ENCODE peak calls at places on chromosomes 16 and 17, in four cellular contexts. H is progenitor cell of endocrine pancreas, Y is cardiac fibroblast, O is B cell. W is an unnamed sample.

GRCh38 chr17:41865596-41865893 is 322 bp upstream of the KLHL11 start:
- DNase-seq in H (no peak), Y (no peak), O (no peak), W (no peak)

GRCh38 chr17:72588561-72588960 is 467.7 kb downstream of the SOX9 start:
- DNase-seq in H (no peak), Y (peak; percentile 24), O (no peak), W (no peak)

GRCh38 chr16:67917140-67917851 is 14.4 kb downstream of the CTRL start:
- DNase-seq in H (no peak), Y (no peak), O (no peak), W (no peak)

GRCh38 chr17:49976163-49976827 is 7.3 kb downstream of the DLX4 start:
- DNase-seq in H (no peak), Y (no peak), O (no peak), W (no peak)

GRCh38 chr17:28398280-28398981 is 7.6 kb downstream of the SLC46A1 start:
- DNase-seq in H (no peak), Y (peak; percentile 15), O (no peak), W (no peak)

GRCh38 chr16:17453365-17454122 is 17.2 kb downstream of the XYLT1 start:
- DNase-seq in H (no peak), Y (no peak), O (no peak), W (no peak)

GRCh38 chr16:85919271-85920267 is 20.6 kb downstream of the IRF8 start:
- DNase-seq in H (no peak), Y (no peak), O (no peak), W (no peak)

GRCh38 chr16:20910781-20911321 is 10.3 kb downstream of the LYRM1 start:
- DNase-seq in H (no peak), Y (peak; percentile 96), O (no peak), W (no peak)

GRCh38 chr16:27432600-27432957 is 30.6 kb downstream of the IL21R start:
- DNase-seq in H (peak; percentile 6), Y (peak; percentile 58), O (peak; percentile 20), W (peak; percentile 17)

GRCh38 chr16:84806256-84806889 is 13.4 kb upstream of the CRISPLD2 start:
- DNase-seq in H (no peak), Y (peak; percentile 90), O (no peak), W (peak; percentile 89)

GRCh38 chr16:30758988-30759461 is 2.8 kb downstream of the CFAP119 start:
- DNase-seq in H (no peak), Y (no peak), O (no peak), W (peak; percentile 69)

GRCh38 chr17:72726936-72727335 is 365.6 kb downstream of the SLC39A11 start:
- DNase-seq in H (no peak), Y (peak; percentile 10), O (peak; percentile 56), W (no peak)

GRCh38 chr17:969767-970387 is 9.7 kb downstream of the NXN start:
- DNase-seq in H (no peak), Y (no peak), O (no peak), W (no peak)

GRCh38 chr16:66910175-66910940 is 8.3 kb downstream of the CDH16 start:
- DNase-seq in H (no peak), Y (no peak), O (no peak), W (peak; percentile 38)

GRCh38 chr16:27245276-27246231 is 23.0 kb downstream of the NSMCE1 start:
- DNase-seq in H (no peak), Y (peak; percentile 92), O (no peak), W (no peak)

GRCh38 chr17:81490599-81490992 is 22.0 kb downstream of the ACTG1 start:
- DNase-seq in H (no peak), Y (no peak), O (no peak), W (no peak)
- TF ChIP-seq CTCF in H (no peak), Y (no peak), O (no peak), W (no peak)

DNA sequence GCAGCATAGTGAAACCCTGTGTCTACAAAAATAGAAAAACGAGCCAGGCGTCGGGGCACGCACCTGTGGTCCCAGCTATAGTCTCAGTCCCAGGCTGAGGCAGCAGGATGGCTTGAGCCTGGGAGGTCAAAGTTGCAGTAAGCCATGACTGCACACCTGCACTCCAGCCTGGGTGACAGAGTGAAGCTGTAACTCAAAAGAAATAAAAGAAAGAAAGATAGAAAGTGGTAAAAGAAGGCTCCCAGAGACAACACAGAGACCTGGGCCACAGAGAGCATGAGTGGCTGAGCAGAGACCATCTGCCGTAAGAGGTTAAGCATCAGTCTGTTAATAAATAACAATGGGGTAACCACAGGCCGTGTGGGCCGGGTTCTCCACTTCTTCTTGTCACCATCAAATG is 15.3 kb upstream of the HEXD start:
- DNase-seq in H (no peak), Y (no peak), O (no peak), W (no peak)
- TF ChIP-seq CTCF in H (no peak), Y (no peak), O (no peak), W (no peak)

GRCh38 chr17:17950806-17951205 is 21.4 kb downstream of the TOM1L2 start:
- DNase-seq in H (no peak), Y (no peak), O (no peak), W (no peak)
- TF ChIP-seq CTCF in H (peak; percentile 29), Y (peak; percentile 8), O (no peak), W (no peak)

DNA sequence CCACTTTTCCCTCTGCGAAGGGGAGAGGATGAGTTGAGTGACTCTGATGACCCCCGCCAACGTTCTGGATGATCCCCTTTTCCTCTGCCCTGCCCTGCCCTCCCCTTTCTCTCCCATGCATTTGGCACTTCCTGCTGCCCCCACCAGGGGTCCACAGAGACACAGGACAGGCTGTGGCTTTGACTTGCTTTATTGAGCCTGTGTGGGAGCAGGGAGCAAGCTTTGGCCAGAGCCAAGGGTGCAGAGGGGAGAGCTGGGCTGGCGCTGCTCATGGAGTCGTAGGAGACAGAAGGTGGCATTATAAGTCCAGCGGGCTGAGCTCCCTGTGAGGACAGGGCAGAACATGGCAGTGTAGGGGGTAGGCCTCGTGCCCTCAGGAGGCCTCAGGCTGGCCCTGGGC is 1.6 kb downstream of the PPY start:
- DNase-seq in H (peak; percentile 43), Y (peak; percentile 38), O (no peak), W (no peak)
- TF ChIP-seq CTCF in H (peak; percentile 68), Y (peak; percentile 75), O (peak; percentile 31), W (peak; percentile 47)

GRCh38 chr16:74275031-74275636 is 21.5 kb upstream of the PSMD7 start:
- DNase-seq in H (no peak), Y (peak; percentile 53), O (no peak), W (no peak)
- TF ChIP-seq CTCF in H (peak; percentile 71), Y (peak; percentile 32), O (peak; percentile 44), W (peak; percentile 9)

DNA sequence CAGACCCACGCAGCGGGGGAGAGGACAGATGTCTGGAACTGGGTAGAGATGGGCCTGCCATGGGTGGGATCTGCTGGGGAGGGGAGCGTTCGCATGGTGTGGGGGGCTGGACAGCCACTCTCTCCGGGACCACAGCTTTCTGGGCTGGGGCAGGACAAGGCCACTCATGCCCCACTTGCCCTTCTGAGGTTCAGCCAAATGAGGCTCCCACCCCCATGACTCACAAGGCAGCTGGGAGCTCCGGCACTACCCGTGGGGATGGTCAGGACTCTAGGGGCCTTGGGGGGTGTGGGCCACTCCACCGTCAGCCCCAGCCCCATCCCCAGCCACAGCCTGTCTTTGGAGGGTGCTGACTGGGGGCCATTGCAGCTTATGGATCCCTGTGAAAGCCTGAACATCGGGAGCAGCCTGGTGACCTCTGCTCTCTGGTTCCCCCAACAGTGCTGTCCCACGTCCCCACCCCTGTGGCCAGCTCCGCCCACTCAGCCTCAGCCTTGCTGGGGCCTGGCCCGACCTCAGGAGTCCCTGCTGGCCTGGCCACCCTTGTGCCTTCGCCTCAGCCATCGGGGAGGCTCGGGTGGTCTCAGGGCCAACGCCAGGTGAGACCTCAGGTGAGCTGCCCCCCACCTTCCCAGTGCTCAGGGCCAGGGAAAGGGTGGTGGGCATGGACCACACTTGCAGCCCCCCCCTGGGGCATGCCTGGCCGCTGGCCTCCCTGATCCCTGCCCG is 4.7 kb upstream of the CDH15 start:
- DNase-seq in H (no peak), Y (peak; percentile 25), O (no peak), W (no peak)
- TF ChIP-seq CTCF in H (no peak), Y (no peak), O (no peak), W (no peak)

DNA sequence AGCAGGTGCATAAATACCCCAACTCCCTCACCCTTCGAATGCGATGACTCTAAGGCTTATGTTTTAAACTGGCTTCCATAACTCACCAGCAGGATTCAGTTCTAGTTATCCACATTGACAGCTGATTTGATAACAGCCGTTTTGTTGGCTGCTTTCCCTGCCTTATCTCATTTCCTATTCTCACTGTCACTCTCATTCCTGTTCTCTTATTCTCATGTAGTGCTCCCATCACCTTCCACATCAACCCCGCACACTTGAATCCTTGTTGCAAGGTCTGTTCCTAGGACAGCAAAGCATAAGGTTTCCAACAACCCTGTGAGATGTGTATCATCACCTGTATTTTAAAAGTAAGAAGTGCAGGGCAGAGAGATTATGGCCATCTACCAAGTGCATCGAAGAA is 344.4 kb downstream of the CDH13 start:
- DNase-seq in H (no peak), Y (no peak), O (no peak), W (no peak)
- TF ChIP-seq CTCF in H (no peak), Y (no peak), O (no peak), W (no peak)

GRCh38 chr16:81940781-81941560 is 70.3 kb downstream of the SDR42E1 start:
- DNase-seq in H (no peak), Y (peak; percentile 77), O (no peak), W (no peak)
- TF ChIP-seq CTCF in H (peak; percentile 59), Y (peak; percentile 43), O (peak; percentile 28), W (peak; percentile 53)

DNA sequence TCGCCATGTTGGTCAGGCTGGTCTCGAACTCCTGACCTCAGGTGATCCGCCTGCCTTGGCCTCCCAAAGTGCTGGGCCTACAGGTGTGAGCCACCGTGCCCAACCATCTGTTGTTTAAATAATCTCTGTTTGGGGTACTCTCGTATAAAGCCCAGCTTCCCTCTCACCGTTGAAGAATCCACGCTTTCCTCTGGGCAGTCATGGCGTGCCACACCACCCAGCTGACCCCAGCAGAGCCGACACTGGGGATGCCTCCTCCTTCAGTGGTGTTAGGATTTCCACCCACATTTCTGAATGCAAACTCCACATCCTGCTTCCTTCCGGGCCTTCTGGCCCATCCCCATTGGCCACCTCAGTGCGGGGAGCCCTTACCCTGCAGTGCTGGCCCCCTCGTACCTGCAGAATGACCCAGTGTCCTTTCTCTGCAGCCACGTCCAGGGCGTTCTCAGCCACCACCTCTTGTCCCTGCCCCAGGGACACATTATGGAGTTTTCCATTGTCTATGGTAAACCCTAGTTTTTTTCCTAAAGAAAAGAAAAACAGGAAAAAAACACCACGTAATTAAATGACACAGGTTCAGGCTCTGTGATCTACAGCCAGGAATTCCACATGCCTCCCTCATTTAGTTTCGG is 60.4 kb downstream of the PGS1 start:
- DNase-seq in H (no peak), Y (no peak), O (no peak), W (no peak)
- TF ChIP-seq CTCF in H (no peak), Y (no peak), O (no peak), W (no peak)

DNA sequence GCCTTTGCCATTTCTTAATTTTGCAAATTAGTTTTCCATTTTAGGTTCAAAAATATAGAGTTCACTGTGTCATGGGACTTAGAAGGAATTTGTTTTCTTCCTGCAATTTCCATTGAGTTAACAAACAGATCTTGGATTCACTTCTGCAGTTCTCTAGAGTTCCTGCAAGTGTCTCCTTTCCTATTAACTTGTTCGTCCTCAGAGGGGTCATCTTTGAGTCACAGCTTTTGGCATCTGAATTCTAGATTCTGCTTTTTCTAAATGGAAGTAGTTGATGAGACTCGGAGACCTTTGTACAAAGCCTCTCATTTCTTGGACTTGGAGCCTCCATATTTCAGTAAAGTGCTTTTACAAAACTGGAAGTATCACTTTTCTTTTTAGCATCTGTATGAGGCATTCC is 323.3 kb downstream of the BCAS3 start:
- DNase-seq in H (no peak), Y (peak; percentile 82), O (no peak), W (no peak)
- TF ChIP-seq CTCF in H (no peak), Y (peak; percentile 52), O (no peak), W (no peak)

W was measured in CD14-positive monocyte.